ENCODE peak calls at places on chromosome 9, in six cellular contexts. Q, P, Z, X, V and H are unnamed samples.

GRCh38 chr9:4857163-4857562 is 64.4 kb downstream of the RCL1 start:
- DNase-seq in Q (no peak), Z (no peak), X (no peak), V (no peak), P (no peak), H (no peak)

GRCh38 chr9:108639736-108640135 is 216.1 kb downstream of the ACTL7B start:
- DNase-seq in P (no peak), X (no peak), Q (no peak), V (no peak), Z (no peak), H (no peak)

GRCh38 chr9:125146247-125146646 is 2.9 kb upstream of the SCAI start:
- DNase-seq in Q (no peak), Z (no peak), V (peak; percentile 89), X (no peak), P (no peak), H (no peak)

GRCh38 chr9:76516350-76516749 is 57.4 kb downstream of the GCNT1 start:
- DNase-seq in V (no peak), Q (no peak), Z (no peak), P (no peak), X (no peak), H (no peak)

GRCh38 chr9:130220351-130220750 is 45.2 kb upstream of the HMCN2 start:
- DNase-seq in P (no peak), V (peak; percentile 32), X (no peak), Q (no peak), Z (no peak), H (no peak)

GRCh38 chr9:112020680-112021596 is 124.3 kb downstream of the UGCG start:
- DNase-seq in Q (no peak), P (no peak), Z (peak; percentile 31), X (peak; percentile 89), V (peak; percentile 24), H (no peak)

GRCh38 chr9:93193373-93193725 is 9.4 kb downstream of the WNK2 start:
- DNase-seq in Z (no peak), P (no peak), Q (peak; percentile 70), V (no peak), X (no peak), H (no peak)

GRCh38 chr9:132181796-132182521 is 20.1 kb downstream of the NTNG2 start:
- DNase-seq in Q (no peak), Z (no peak), P (no peak), X (no peak), V (no peak), H (no peak)

GRCh38 chr9:120583958-120584369 is 4.0 kb upstream of the CDK5RAP2 start:
- DNase-seq in Q (peak; percentile 19), V (peak; percentile 97), Z (no peak), P (no peak), X (peak; percentile 40), H (peak; percentile 86)

GRCh38 chr9:70410368-70410767 is 4.1 kb downstream of the KLF9 start:
- DNase-seq in P (no peak), Z (no peak), X (peak; percentile 20), V (no peak), Q (no peak), H (no peak)

GRCh38 chr9:122526602-122527001 is 491 bp downstream of the OR1N1 start:
- DNase-seq in Q (no peak), P (no peak), Z (no peak), V (no peak), X (no peak), H (no peak)

GRCh38 chr9:123660691-123661090 is 269.2 kb downstream of the DENND1A start:
- DNase-seq in Z (no peak), V (no peak), P (no peak), Q (no peak), X (no peak), H (no peak)

GRCh38 chr9:19498015-19498414 is 89.2 kb downstream of the ACER2 start:
- DNase-seq in V (peak; percentile 22), P (no peak), Q (no peak), Z (no peak), X (no peak), H (no peak)

GRCh38 chr9:120893585-120893857 is 16.5 kb upstream of the PHF19 start:
- DNase-seq in P (no peak), Q (no peak), V (no peak), Z (no peak), X (no peak), H (no peak)

GRCh38 chr9:15332939-15333338 is 25.9 kb upstream of the TTC39B start:
- DNase-seq in V (peak; percentile 11), Q (no peak), Z (no peak), X (no peak), P (no peak), H (no peak)

GRCh38 chr9:113219972-113220371 is 1.1 kb downstream of the FKBP15 start:
- DNase-seq in Q (no peak), Z (no peak), X (no peak), P (no peak), V (peak; percentile 69), H (no peak)

GRCh38 chr9:116800885-116801284 is 113.8 kb downstream of the TRIM32 start:
- DNase-seq in X (no peak), P (no peak), Q (no peak), Z (no peak), V (no peak), H (no peak)

GRCh38 chr9:136013116-136013515 is 51.9 kb upstream of the UBAC1 start:
- DNase-seq in P (no peak), Q (no peak), X (no peak), V (no peak), Z (no peak), H (no peak)

GRCh38 chr9:15697459-15697858 is 144.6 kb downstream of the CCDC171 start:
- DNase-seq in X (peak; percentile 41), Z (peak; percentile 9), P (no peak), Q (no peak), V (peak; percentile 66), H (no peak)

GRCh38 chr9:129735546-129735945 is 17.3 kb downstream of the PTGES start:
- DNase-seq in Q (no peak), P (no peak), Z (no peak), V (no peak), X (no peak), H (no peak)

GRCh38 chr9:137040568-137040967 is 5.4 kb downstream of the NPDC1 start:
- DNase-seq in Z (no peak), X (no peak), V (no peak), P (no peak), Q (no peak), H (no peak)

GRCh38 chr9:133119039-133119438 is 2.0 kb downstream of the RALGDS start:
- DNase-seq in Z (no peak), Q (no peak), X (no peak), P (no peak), V (no peak), H (no peak)

GRCh38 chr9:136597965-136598364 is 52.1 kb upstream of the NOTCH1 start:
- DNase-seq in P (no peak), X (no peak), V (no peak), Q (no peak), Z (no peak), H (no peak)

GRCh38 chr9:36029765-36030528 is 6.8 kb upstream of the RECK start:
- DNase-seq in Q (no peak), Z (peak; percentile 23), P (no peak), X (peak; percentile 77), V (peak; percentile 97), H (no peak)